ENCODE peak calls at places on chromosomes 3 and 15, in five cellular contexts. K is CD4-positive, alpha-beta T cell; W is dorsolateral prefrontal cortex; U is H7; P is small intestine. M is an unnamed sample.

GRCh38 chr3:186166036-186166435 is 57.1 kb upstream of the ETV5 start:
- DNase-seq in W (no peak), U (no peak), K (no peak), P (no peak), M (no peak)

GRCh38 chr3:114299421-114299820 is 5.6 kb downstream of the TIGIT start:
- DNase-seq in K (no peak), U (peak; percentile 62), W (no peak), P (no peak), M (peak; percentile 49)

GRCh38 chr3:63304421-63304820 is 26.3 kb downstream of the SYNPR start:
- DNase-seq in K (no peak), P (no peak), U (no peak), W (no peak), M (no peak)

GRCh38 chr3:60475096-60475495 is 776.2 kb downstream of the FHIT start:
- DNase-seq in W (no peak), U (no peak), K (no peak), P (no peak), M (no peak)

GRCh38 chr3:107464037-107464436 is 58.7 kb upstream of the BBX start:
- DNase-seq in W (no peak), P (no peak), U (no peak), K (no peak), M (peak; percentile 12)

GRCh38 chr15:98231696-98232440 is 271.4 kb downstream of the ARRDC4 start:
- DNase-seq in P (no peak), U (no peak), W (no peak), K (no peak), M (no peak)

GRCh38 chr3:44477312-44478030 is at the start of gene ZNF445:
- DNase-seq in K (peak; percentile 64), W (peak; percentile 74), P (peak; percentile 82), U (peak; percentile 93), M (peak; percentile 81)

GRCh38 chr15:75801859-75802593 is 41.2 kb upstream of the UBE2Q2 start:
- DNase-seq in K (peak; percentile 75), P (peak; percentile 74), U (peak; percentile 94), W (peak; percentile 65), M (peak; percentile 81)

GRCh38 chr3:194607592-194608386 is 25.4 kb downstream of the TMEM44 start:
- DNase-seq in P (no peak), K (no peak), U (peak; percentile 41), W (no peak), M (no peak)

GRCh38 chr15:92429378-92430066 is 35.8 kb downstream of the ST8SIA2 start:
- DNase-seq in K (no peak), W (no peak), P (no peak), U (peak; percentile 56), M (peak; percentile 86)

DNA sequence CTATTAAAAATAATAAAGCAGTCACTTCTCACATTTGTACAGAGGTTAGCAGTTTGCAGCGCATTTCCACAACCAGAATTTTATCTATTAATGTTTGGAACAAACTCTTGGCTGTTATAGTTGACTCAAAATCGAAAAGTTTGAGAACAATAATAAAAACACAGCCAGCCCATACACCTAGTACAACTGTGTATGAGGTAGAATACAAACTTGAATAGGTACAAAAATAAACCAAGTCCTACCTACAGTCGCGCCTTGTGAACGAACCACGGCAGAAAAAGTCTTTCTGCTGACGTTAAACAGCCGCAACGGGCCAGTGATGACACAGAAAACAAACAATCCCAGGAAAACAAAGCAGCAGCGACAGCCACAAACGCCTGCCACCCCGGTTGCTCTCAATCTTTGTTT is 3.2 kb downstream of the FOXL2 start:
- DNase-seq in P (no peak), K (no peak), W (no peak), U (no peak), M (peak; percentile 43)
- H3K27me3 ChIP-seq in P (peaks cover 60% of the 10 kb centered on the region), K (peaks cover 98% of the 10 kb centered on the region), W (peaks cover 48% of the 10 kb centered on the region), U (peaks cover 99% of the 10 kb centered on the region), M (peaks cover 52% of the 10 kb centered on the region)

GRCh38 chr3:128123538-128124368 is at the start of gene RUVBL1:
- DNase-seq in K (peak; percentile 95), P (peak; percentile 98), U (peak; percentile 97), W (peak; percentile 96), M (peak; percentile 99)

GRCh38 chr3:128127236-128127635 is 3.6 kb upstream of the RUVBL1 start:
- DNase-seq in P (no peak), W (no peak), U (no peak), K (no peak), M (no peak)

GRCh38 chr3:128122013-128122412 is 1.6 kb downstream of the RUVBL1 start:
- DNase-seq in K (no peak), W (no peak), P (no peak), U (no peak), M (no peak)

DNA sequence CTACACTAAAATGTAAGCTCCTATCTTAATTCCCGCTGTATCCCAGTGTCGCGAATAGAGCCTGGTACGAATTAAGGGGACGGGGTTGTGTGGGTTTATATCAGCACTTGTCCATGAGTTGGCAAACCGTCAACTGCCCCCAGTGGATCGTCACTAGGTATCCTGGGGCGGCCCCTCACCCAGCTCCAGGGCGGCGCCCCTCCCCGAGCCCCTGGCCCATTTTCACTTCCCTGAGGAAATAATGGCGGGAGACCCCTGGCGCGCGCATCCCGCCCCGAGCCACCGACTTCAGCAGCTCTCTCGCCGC is 428 bp downstream of the RUVBL1 start:
- DNase-seq in P (no peak), W (no peak), K (no peak), U (no peak), M (no peak)
- H3K27me3 ChIP-seq in P (no peaks in the 10 kb centered on the region), W (no peaks in the 10 kb centered on the region), K (no peaks in the 10 kb centered on the region), U (no peaks in the 10 kb centered on the region), M (no peaks in the 10 kb centered on the region)

GRCh38 chr15:34793901-34794300 is 1.4 kb downstream of the ACTC1 start:
- DNase-seq in U (no peak), W (no peak), K (no peak), P (no peak), M (peak; percentile 34)
- H3K27me3 ChIP-seq in U (peaks cover 17% of the 10 kb centered on the region), W (no peaks in the 10 kb centered on the region), K (peaks cover 38% of the 10 kb centered on the region), P (peaks cover 23% of the 10 kb centered on the region), M (no peaks in the 10 kb centered on the region)

DNA sequence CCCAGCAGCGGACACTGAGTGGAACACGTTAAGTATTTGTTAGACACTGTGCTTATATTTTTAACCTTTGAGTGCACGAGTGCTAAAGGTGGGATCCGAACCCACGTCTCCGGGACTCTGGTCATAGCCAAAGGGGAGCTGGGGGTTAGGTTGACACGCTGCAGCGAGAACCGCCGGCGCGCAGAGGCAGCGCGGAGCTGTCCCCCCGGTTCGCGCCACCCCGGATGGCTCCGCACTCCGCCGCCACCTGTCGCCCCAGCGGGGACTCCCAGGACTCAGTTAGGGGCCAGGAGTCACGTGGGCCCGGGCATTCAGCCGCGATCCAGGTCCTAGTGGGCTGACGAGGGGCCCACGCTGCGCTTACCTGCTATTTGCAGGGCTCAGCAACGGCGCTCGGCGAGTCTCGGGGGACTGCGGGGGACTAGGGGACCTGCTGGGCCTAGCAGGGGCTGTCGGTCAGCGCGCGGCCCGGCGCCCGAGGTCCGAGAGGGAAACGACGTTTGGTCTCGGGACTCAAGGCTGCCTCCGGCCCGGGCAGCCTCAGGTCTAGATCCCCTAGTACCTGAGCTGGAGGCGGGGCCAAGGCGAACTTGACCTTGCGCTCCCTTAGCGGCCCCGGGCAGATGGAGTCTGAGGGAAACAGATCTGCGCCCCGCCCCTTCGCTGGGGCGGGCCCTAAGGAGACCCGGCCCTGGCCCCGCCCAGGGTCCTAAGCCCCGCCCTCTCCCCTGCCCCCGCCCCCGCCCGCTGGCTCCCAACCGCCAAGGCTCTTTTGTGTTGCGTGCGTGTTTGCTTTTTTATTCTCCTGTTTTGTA is at the start of gene NMNAT3:
- DNase-seq in U (peak; percentile 95), K (peak; percentile 76), P (peak; percentile 96), W (peak; percentile 78), M (peak; percentile 94)
- H3K27me3 ChIP-seq in U (peaks cover 20% of the 10 kb centered on the region), K (no peaks in the 10 kb centered on the region), P (peaks cover 2% of the 10 kb centered on the region), W (no peaks in the 10 kb centered on the region), M (peaks cover 4% of the 10 kb centered on the region)

GRCh38 chr3:8794247-8794646 is 24.8 kb upstream of the OXTR start:
- DNase-seq in W (no peak), U (no peak), P (no peak), K (no peak), M (peak; percentile 31)

GRCh38 chr3:8790529-8790928 is 21.1 kb upstream of the OXTR start:
- DNase-seq in U (no peak), K (no peak), W (no peak), P (no peak), M (no peak)

DNA sequence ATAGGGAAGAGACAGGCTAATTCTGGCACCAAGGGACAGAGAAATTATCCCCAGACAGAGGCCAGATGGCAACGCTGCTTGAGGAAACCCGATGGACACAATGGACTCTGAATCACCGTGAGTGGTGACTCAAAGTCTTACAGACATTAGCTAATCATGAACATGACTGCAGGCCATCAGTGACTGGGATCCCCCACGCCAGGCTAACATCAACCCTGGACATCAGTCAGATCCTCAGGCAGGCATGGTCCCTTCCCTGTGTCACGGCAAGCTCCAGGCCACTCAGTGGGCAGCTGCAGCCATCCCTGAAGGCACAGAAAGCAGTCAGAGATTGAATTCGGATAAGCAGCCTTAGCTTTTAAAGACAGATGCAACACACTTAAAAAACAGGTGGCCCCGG is 23.8 kb upstream of the OXTR start:
- DNase-seq in W (no peak), U (no peak), P (no peak), K (no peak), M (no peak)
- H3K27me3 ChIP-seq in W (no peaks in the 10 kb centered on the region), U (no peaks in the 10 kb centered on the region), P (no peaks in the 10 kb centered on the region), K (no peaks in the 10 kb centered on the region), M (no peaks in the 10 kb centered on the region)

DNA sequence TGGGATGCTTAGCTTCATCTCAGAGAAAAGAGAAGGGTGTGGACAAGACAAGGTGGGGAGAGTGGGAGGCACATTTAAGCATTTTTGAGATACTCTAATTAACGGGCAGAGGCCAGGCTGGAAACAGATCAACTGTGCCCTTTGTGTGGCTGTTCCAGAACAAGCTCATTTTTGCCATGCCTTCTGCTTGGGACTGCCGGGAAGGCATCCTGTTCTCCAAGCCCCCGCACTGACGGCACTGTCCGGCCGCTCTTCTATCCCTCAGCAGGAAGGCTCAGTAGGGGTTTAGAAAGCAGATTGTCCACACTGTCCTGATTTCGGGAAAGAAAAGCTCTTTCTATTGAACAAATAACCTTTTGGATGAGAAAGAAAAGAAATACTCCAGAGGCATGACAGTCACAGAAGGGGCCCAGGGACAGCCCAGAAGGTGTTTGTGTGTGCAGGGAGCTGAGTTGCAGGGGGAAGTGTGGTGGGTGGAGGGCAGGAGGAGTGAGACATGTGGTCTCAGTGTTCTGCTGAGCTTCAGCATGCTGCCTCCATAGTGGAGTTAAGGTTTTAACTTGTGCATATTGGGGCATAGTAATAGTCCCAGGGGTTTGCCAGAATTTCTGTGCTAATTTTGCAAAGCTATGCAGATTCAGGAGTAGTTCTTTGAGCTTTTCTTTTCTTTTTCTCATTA is 27.3 kb downstream of the SV2B start:
- DNase-seq in U (no peak), P (no peak), W (no peak), K (no peak), M (no peak)
- H3K27me3 ChIP-seq in U (no peaks in the 10 kb centered on the region), P (no peaks in the 10 kb centered on the region), W (no peaks in the 10 kb centered on the region), K (peaks cover 27% of the 10 kb centered on the region), M (no peaks in the 10 kb centered on the region)